ENCODE peak calls at places on chromosomes 16 and 17, in six cellular contexts. A is GM23248, P is gastrocnemius medialis, K is heart left ventricle, Z is A673, H is mammary epithelial cell. T is an unnamed sample.

GRCh38 chr16:2691491-2692248 is 9.3 kb downstream of the KCTD5 start:
- DNase-seq in P (peak; percentile 47), K (peak; percentile 78), H (no peak), Z (no peak), A (no peak), T (peak; percentile 72)

GRCh38 chr17:56976941-56977570 is 875 bp upstream of the SCPEP1 start:
- DNase-seq in Z (no peak), P (no peak), A (peak; percentile 6), K (no peak), H (no peak), T (no peak)

GRCh38 chr17:4334776-4335175 is 31.7 kb downstream of the UBE2G1 start:
- DNase-seq in Z (no peak), K (no peak), P (no peak), H (no peak), A (no peak), T (no peak)

GRCh38 chr17:7014995-7015586 is 2.7 kb downstream of the RNASEK start:
- DNase-seq in K (no peak), A (peak; percentile 81), H (peak; percentile 80), P (no peak), Z (peak; percentile 47), T (peak; percentile 27)

GRCh38 chr16:88456356-88457292 is 3.5 kb downstream of the ZFPM1 start:
- DNase-seq in K (no peak), H (peak; percentile 14), A (no peak), P (no peak), Z (no peak), T (no peak)

GRCh38 chr17:78343433-78344201 is 16.3 kb downstream of the SOCS3 start:
- DNase-seq in A (no peak), H (no peak), K (no peak), Z (no peak), P (no peak), T (no peak)

GRCh38 chr16:48617711-48618148 is 7.8 kb upstream of the N4BP1 start:
- DNase-seq in Z (peak; percentile 76), A (peak; percentile 78), K (peak; percentile 76), P (no peak), H (no peak), T (peak; percentile 11)

GRCh38 chr16:64406661-64407267 is 715.1 kb downstream of the CDH11 start:
- DNase-seq in P (no peak), K (no peak), A (no peak), Z (peak; percentile 35), H (no peak), T (no peak)

GRCh38 chr17:40623419-40624217 is 24.0 kb downstream of the SMARCE1 start:
- DNase-seq in K (no peak), P (no peak), Z (no peak), H (no peak), A (no peak), T (no peak)

GRCh38 chr16:75083826-75084225 is 32.8 kb downstream of the LDHD start:
- DNase-seq in K (no peak), Z (no peak), H (no peak), A (no peak), P (no peak), T (no peak)

GRCh38 chr17:30433514-30433913 is 43.7 kb upstream of the GOSR1 start:
- DNase-seq in H (peak; percentile 85), A (peak; percentile 93), Z (peak; percentile 89), P (peak; percentile 23), K (no peak), T (peak; percentile 71)

GRCh38 chr16:14350081-14350480 is 279.0 kb downstream of the MRTFB start:
- DNase-seq in H (no peak), K (no peak), P (no peak), Z (no peak), A (no peak), T (no peak)

GRCh38 chr16:52597073-52597771 is 50.3 kb upstream of the TOX3 start:
- DNase-seq in H (no peak), P (no peak), K (no peak), A (no peak), Z (peak; percentile 30), T (no peak)

GRCh38 chr16:85037050-85037410 is 9.4 kb downstream of the KIAA0513 start:
- DNase-seq in K (no peak), A (peak; percentile 56), Z (no peak), H (peak; percentile 84), P (no peak), T (peak; percentile 22)

GRCh38 chr16:62253926-62254325 is 217.7 kb upstream of the CDH8 start:
- DNase-seq in K (no peak), P (no peak), H (peak; percentile 93), Z (peak; percentile 9), A (no peak), T (no peak)

GRCh38 chr17:81371910-81372760 is 23.1 kb upstream of the BAHCC1 start:
- DNase-seq in K (peak; percentile 85), H (no peak), Z (no peak), A (peak; percentile 68), P (no peak), T (peak; percentile 62)

GRCh38 chr17:82177276-82177675 is 35.4 kb downstream of the CCDC57 start:
- DNase-seq in Z (no peak), H (no peak), A (no peak), K (no peak), P (no peak), T (no peak)

GRCh38 chr17:77935121-77935571 is 23.4 kb upstream of the TNRC6C start:
- DNase-seq in K (no peak), H (no peak), P (no peak), Z (no peak), A (no peak), T (no peak)

GRCh38 chr17:35046740-35047283 is 16.7 kb downstream of the RFFL start:
- DNase-seq in H (no peak), A (peak; percentile 56), P (no peak), K (no peak), Z (peak; percentile 56), T (peak; percentile 58)

GRCh38 chr17:17681744-17682292 is 560 bp downstream of the RAI1 start:
- DNase-seq in A (peak; percentile 78), Z (peak; percentile 52), P (no peak), K (peak; percentile 53), H (no peak), T (peak; percentile 41)

DNA sequence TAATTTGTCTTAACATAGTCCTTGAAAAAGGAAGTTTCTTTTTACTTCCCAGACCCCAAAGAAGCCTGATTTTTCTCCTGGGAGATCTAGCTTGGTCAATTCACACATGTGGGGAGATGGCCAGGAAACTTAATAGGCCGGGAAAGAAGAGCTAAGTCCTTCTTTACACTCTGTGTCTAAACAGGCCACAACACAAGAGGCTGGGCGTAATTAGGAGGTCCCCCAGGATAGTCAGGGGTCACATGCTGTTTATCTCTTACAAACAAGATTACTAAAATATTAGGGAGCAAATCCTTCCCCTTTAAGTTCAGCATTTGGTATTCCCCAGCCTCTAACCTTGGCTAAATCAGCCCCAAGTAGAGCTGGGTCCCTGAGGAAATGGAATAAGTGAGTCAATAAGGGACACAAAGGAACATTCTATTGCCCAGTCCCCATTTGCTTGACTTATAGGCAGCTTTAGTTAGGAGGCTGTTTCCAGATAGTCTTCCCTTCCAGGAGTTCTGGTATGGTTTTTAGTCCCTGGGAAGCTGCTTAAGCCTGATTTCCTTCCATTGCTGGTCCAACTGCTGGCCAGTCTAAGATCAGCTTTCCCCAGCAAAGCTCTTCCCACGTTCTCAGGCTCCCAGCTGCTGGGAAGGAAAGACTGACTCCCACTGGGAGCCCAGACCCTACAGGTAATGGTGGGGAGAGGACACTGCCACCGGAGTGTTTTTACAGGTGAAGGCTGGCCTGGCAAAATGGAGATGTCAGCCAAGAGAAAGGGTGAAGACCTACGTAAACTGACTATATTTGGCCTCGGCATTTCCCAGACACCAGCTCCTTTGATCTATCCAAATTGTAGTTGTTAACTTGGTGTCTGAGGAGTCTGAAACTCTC is 14.1 kb upstream of the HOXB9 start:
- DNase-seq in K (no peak), P (no peak), H (no peak), A (no peak), Z (no peak), T (no peak)
- H3K27me3 ChIP-seq in K (peaks cover 95% of the 10 kb centered on the region), P (peaks cover 86% of the 10 kb centered on the region), H (peaks cover 54% of the 10 kb centered on the region), A (peaks cover 87% of the 10 kb centered on the region), Z (peaks cover 22% of the 10 kb centered on the region), T (no peaks in the 10 kb centered on the region)

DNA sequence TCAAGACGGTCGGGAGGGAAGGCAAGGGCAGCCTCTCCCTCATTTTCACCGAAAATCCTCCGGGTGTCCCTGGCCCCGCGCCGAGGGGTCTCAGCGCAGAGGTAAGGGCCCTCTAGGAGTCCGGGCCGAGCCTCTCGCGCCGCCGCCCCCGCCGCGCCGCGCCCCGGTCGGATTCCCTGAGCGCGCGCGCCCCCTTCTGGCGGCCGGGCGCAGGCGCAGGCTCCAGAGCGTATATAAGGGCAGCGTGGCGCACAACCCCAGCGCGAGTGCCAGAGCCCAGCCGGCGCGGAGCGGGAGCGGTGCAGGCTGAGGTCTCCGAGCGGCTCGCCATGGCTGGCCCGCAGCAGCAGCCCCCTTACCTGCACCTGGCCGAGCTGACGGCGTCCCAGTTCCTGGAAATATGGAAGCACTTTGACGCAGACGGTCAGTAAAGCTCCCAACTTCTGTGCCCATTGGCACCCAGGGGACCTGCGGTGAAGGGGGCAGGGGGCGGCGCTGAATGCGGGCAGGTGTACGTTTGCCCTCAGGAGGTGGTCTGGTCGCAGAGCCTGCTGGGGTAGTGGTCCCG is at the start of gene CALB2:
- DNase-seq in K (peak; percentile 62), A (peak; percentile 80), H (peak; percentile 51), Z (peak; percentile 68), P (no peak), T (peak; percentile 53)
- H3K27me3 ChIP-seq in K (peaks cover 21% of the 10 kb centered on the region), A (peaks cover 8% of the 10 kb centered on the region), H (no peaks in the 10 kb centered on the region), Z (peaks cover 46% of the 10 kb centered on the region), P (peaks cover 14% of the 10 kb centered on the region), T (no peaks in the 10 kb centered on the region)

DNA sequence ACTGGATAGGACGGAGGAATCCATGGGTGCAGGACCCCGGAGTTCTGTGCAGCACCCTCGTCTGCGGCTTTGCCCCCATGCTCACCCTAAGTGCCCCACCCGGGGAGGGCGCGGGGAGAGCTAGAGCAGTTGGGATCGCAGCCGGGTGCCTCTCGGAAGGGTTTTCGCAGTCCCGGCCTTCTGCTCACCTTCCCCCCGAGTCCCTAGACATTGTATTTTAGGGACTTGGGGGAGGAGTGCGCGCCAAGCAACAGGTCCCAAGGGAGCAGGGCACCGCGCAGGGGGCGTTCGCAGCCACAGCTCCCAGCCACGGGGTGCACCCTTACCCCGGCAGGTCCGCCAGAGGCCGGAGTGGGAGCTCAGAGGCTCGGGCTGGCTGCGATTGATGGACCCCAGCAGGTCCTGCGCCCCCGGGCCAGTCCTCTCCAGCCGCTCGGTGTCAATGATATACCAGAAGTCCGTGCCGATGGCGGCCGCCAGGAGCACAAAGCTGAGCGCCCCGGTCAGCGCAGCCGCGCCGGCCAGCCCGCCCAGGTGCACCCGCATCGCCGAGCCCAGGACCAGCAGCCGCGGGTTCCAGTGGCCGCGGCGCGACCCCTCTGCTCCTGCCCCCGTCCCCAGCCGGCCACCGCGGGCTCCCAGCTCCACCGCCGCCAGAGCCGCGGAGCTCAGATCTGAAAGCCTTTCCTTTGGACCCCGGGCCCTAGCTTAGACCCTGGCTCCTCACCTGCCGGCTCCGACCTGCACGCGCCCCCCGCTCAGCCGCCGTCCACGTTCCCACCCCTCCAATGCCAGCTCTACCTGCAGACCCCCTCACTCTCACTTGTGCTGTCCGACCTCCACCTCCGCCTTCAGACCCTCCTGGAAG is 784 bp downstream of the TMEM114 start:
- DNase-seq in H (no peak), P (no peak), A (no peak), Z (no peak), K (no peak), T (no peak)
- H3K27me3 ChIP-seq in H (peaks cover 25% of the 10 kb centered on the region), P (peaks cover 23% of the 10 kb centered on the region), A (peaks cover 40% of the 10 kb centered on the region), Z (no peaks in the 10 kb centered on the region), K (peaks cover 18% of the 10 kb centered on the region), T (peaks cover 33% of the 10 kb centered on the region)

GRCh38 chr17:48733632-48734327 is 5.2 kb upstream of the HOXB13 start:
- DNase-seq in H (no peak), P (no peak), Z (no peak), A (no peak), K (no peak), T (peak; percentile 64)
- H3K27me3 ChIP-seq in H (peaks cover 51% of the 10 kb centered on the region), P (peaks cover 94% of the 10 kb centered on the region), Z (no peaks in the 10 kb centered on the region), A (peaks cover 98% of the 10 kb centered on the region), K (peaks cover 98% of the 10 kb centered on the region), T (no peaks in the 10 kb centered on the region)

T was measured in MG63.